ENCODE peak calls at places on chromosomes 2 and 18, in five cellular contexts. P is fibroblast of mammary gland, Q is IMR-90, Z is prostate gland, I is kidney epithelial cell. S is an unnamed sample.

GRCh38 chr2:182298456-182298855 is 128.4 kb downstream of the PDE1A start:
- DNase-seq in Z (no peak), Q (no peak), I (no peak), P (no peak), S (no peak)

GRCh38 chr2:241803387-241804325 is 5.3 kb upstream of the NEU4 start:
- DNase-seq in Z (no peak), P (peak), I (no peak), Q (peak), S (peak)

GRCh38 chr2:64652231-64653173 is 1.2 kb downstream of the SERTAD2 start:
- DNase-seq in Z (peak), I (no peak), P (peak), Q (peak), S (peak)

GRCh38 chr2:191171708-191172355 is 21.0 kb upstream of the STAT4 start:
- DNase-seq in I (peak), P (peak), Z (peak), Q (peak), S (peak)

GRCh38 chr2:96241901-96242611 is 23.7 kb downstream of the TMEM127 start:
- DNase-seq in Z (no peak), Q (peak), P (peak), I (no peak), S (peak)

GRCh38 chr2:74253937-74254336 is 55.5 kb downstream of the MTHFD2 start:
- DNase-seq in P (peak), I (no peak), Z (no peak), Q (no peak), S (no peak)

GRCh38 chr2:121286506-121286905 is 1.5 kb upstream of the TFCP2L1 start:
- DNase-seq in Z (no peak), I (no peak), Q (no peak), P (no peak), S (no peak)

GRCh38 chr2:197137234-197137633 is 173.3 kb downstream of the ANKRD44 start:
- DNase-seq in P (peak), Z (no peak), I (no peak), Q (peak), S (peak)

GRCh38 chr18:63476666-63477065 is at the start of gene SERPINB5:
- DNase-seq in Z (peak), Q (no peak), P (no peak), I (no peak), S (no peak)

GRCh38 chr2:19868705-19869550 is 32.9 kb downstream of the TTC32 start:
- DNase-seq in I (no peak), Q (no peak), P (peak), Z (no peak), S (peak)

GRCh38 chr2:237452846-237453245 is 34.2 kb upstream of the MLPH start:
- DNase-seq in I (no peak), P (peak), Z (no peak), Q (peak), S (no peak)

GRCh38 chr2:118940486-118941120 is 1.4 kb upstream of the MARCO start:
- DNase-seq in P (no peak), Z (no peak), I (no peak), Q (no peak), S (no peak)

GRCh38 chr2:98026292-98026691 is 30.5 kb upstream of the TMEM131 start:
- DNase-seq in Z (no peak), Q (no peak), P (no peak), I (no peak), S (peak)

GRCh38 chr18:7452331-7452730 is 114.8 kb upstream of the PTPRM start:
- DNase-seq in P (peak), Q (peak), Z (no peak), I (no peak), S (peak)

GRCh38 chr2:129058981-129059380 is 740.3 kb upstream of the HS6ST1 start:
- DNase-seq in P (no peak), Q (no peak), I (no peak), Z (peak), S (no peak)

GRCh38 chr2:85893428-85894258 is 4.9 kb upstream of the ST3GAL5 start:
- DNase-seq in Z (no peak), P (peak), I (no peak), Q (peak), S (peak)

GRCh38 chr2:126703311-126703710 is 47.4 kb downstream of the GYPC start:
- DNase-seq in Z (no peak), P (no peak), Q (no peak), I (no peak), S (no peak)

GRCh38 chr2:78245394-78246140 is 723.4 kb upstream of the LRRTM4 start:
- DNase-seq in P (no peak), I (no peak), Z (no peak), Q (no peak), S (no peak)

GRCh38 chr2:223054193-223054781 is 2.3 kb downstream of the KCNE4 start:
- DNase-seq in I (no peak), Q (peak), P (peak), Z (no peak), S (peak)

GRCh38 chr2:44745460-44745859 is 196.0 kb upstream of the SIX3 start:
- DNase-seq in Z (no peak), Q (no peak), P (no peak), I (no peak), S (no peak)

GRCh38 chr18:2554671-2555070 is 16.6 kb downstream of the METTL4 start:
- DNase-seq in Q (no peak), I (no peak), Z (no peak), P (no peak), S (no peak)

GRCh38 chr18:5103286-5103685 is 93.8 kb downstream of the AKAIN1 start:
- DNase-seq in P (no peak), Z (no peak), Q (no peak), I (no peak), S (no peak)

GRCh38 chr2:163733301-163733938 is 2.4 kb downstream of the FIGN start:
- DNase-seq in Z (no peak), Q (peak), P (peak), I (no peak), S (peak)

GRCh38 chr2:180890781-180891180 is 89.6 kb upstream of the UBE2E3 start:
- DNase-seq in P (peak), I (no peak), Q (peak), Z (no peak), S (peak)

GRCh38 chr2:110211938-110212858 is at the start of gene MTLN:
- DNase-seq in Q (peak), P (peak), Z (peak), I (no peak), S (peak)

GRCh38 chr2:191043438-191043837 is 29.5 kb upstream of the STAT1 start:
- DNase-seq in Z (no peak), I (no peak), P (peak), Q (peak), S (no peak)

GRCh38 chr18:55768255-55768654 is 180.3 kb upstream of the TCF4 start:
- DNase-seq in I (no peak), P (no peak), Q (peak), Z (no peak), S (peak)

GRCh38 chr2:10028988-10029874 is 14.1 kb upstream of the KLF11 start:
- DNase-seq in Q (no peak), Z (no peak), I (no peak), P (no peak), S (no peak)

GRCh38 chr18:46346213-46346612 is 242.0 kb downstream of the HAUS1 start:
- DNase-seq in Z (no peak), I (no peak), P (no peak), Q (no peak), S (no peak)

GRCh38 chr2:31386648-31387047 is 27.9 kb downstream of the XDH start:
- DNase-seq in I (no peak), Z (no peak), P (no peak), Q (no peak), S (no peak)

GRCh38 chr2:72439892-72440291 is 292.2 kb upstream of the CYP26B1 start:
- DNase-seq in Q (no peak), I (no peak), P (no peak), Z (no peak), S (no peak)

GRCh38 chr2:238151628-238152235 is 7.0 kb upstream of the ERFE start:
- DNase-seq in P (no peak), Z (no peak), I (no peak), Q (no peak), S (no peak)

GRCh38 chr18:42053188-42053781 is 98.3 kb downstream of the PIK3C3 start:
- DNase-seq in Q (peak), Z (peak), P (peak), I (no peak), S (peak)

GRCh38 chr2:156399950-156400703 is 36.1 kb upstream of the GPD2 start:
- DNase-seq in P (peak), Z (peak), I (no peak), Q (peak), S (peak)

GRCh38 chr2:149899390-149899789 is 311.8 kb upstream of the MMADHC start:
- DNase-seq in Q (no peak), P (no peak), I (no peak), Z (no peak), S (no peak)

GRCh38 chr2:215454519-215454918 is 18.7 kb upstream of the FN1 start:
- DNase-seq in Q (no peak), I (no peak), P (peak), Z (no peak), S (no peak)

GRCh38 chr18:22179174-22179573 is 9.8 kb downstream of the GATA6 start:
- DNase-seq in P (no peak), Q (no peak), I (no peak), Z (no peak), S (no peak)

GRCh38 chr18:32735781-32736180 is 37.0 kb downstream of the KLHL14 start:
- DNase-seq in P (peak), Q (peak), Z (no peak), I (peak), S (peak)

GRCh38 chr18:50218432-50219197 is 23.7 kb upstream of the MYO5B start:
- DNase-seq in P (peak), Z (no peak), I (no peak), Q (peak), S (peak)

DNA sequence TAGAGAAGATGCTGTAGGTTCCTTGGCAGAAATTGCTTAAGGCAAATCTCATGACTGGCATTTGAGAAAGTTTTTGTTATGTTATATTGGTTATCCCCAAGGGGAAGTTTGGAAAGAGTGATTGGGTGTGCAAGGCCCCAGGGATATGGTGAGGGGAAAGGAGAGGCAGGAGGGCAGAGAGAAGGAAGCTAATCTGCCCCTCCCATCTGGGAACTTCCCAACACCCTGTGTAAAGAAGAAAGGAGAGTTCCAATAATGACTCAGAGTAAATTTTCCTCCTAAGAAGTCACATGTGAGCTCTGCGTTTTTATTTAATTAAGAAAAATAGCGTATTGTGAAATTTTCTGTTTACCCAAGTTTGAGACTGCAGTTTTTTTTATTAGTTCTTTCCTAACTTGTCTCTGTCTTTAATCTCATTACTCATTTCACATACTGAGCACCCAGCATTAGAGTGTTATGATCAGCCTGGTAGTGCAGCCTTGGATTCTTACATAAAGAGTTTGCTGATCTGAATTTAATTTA is 3.1 kb upstream of the KYNU start:
- DNase-seq in Z (peak), I (peak), P (peak), Q (peak), S (peak)
- H3K4me3 ChIP-seq in Z (no peak), I (no peak), P (no peak), Q (no peak), S (no peak)

DNA sequence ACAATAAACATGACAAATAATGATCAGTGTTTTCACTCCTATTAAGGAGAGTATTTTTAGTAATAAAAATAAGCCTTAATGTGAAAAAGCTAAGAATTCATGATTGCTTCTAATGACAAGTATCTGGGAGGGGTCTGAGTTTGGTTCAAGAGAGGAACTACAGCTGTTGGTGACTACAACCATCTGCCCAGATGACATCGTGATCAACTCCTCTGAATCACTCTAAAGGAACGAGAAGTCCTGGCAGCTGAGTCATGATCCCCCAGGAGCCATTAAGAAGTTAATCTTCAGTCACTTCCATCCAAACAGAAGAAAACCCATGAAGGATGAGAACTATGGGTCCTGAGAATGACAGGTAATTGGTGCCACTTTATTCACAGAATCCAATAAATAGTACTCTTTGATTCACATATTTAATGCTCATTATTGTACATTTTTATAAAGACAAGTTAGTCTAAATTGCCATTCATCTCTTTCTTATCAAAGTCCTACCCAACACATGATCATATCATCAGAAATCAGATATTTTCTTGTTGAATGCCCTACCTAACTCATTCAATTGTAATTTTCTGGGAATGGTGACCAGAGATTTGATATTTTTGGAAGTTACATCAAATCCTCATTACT is 6.8 kb downstream of the TFPI start:
- DNase-seq in Z (no peak), Q (peak), I (peak), P (peak), S (peak)
- TF ChIP-seq CTCF in Z (no peak), Q (no peak), I (no peak), P (no peak), S (no peak)

GRCh38 chr2:176174382-176174834 is 14.1 kb upstream of the HOXD1 start:
- DNase-seq in P (no peak), Z (no peak), I (no peak), Q (no peak), S (no peak)
- H3K4me3 ChIP-seq in P (no peak), Z (no peak), I (peak), Q (no peak), S (no peak)

GRCh38 chr2:233063269-233063975 is 3.3 kb downstream of the INPP5D start:
- DNase-seq in P (no peak), Q (no peak), I (no peak), Z (no peak), S (no peak)
- TF ChIP-seq CTCF in P (no peak), Q (no peak), I (no peak), Z (no peak), S (no peak)

GRCh38 chr2:189210250-189211075 is 30.9 kb upstream of the COL5A2 start:
- DNase-seq in Q (peak), Z (no peak), P (peak), I (peak), S (peak)
- H3K4me3 ChIP-seq in Q (peak), Z (no peak), P (peak), I (no peak), S (peak)

GRCh38 chr2:204154863-204155262 is 218.3 kb downstream of the ICOS start:
- DNase-seq in P (no peak), I (no peak), Q (no peak), Z (no peak), S (no peak)
- TF ChIP-seq CTCF in P (no peak), I (no peak), Q (no peak), Z (no peak), S (no peak)

DNA sequence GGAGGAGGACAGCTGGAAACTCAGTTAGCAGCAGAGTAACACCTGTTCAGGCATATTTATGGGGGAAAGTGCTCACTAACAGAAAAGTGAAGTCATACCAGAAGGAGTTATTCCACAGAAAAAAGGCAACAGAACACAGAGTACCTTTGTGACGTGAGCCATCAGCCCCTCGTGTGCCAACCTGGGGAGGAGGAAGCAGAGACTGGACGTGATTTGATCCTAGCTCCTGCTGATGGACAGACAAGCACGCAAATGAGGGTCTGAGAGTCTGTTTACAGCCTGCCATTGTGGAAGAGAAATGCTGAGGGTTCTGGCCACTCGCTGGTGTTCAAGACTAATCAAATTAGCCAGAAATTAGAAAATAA is 120.7 kb downstream of the ZNF521 start:
- DNase-seq in Z (no peak), Q (no peak), P (no peak), I (no peak), S (no peak)
- H3K4me3 ChIP-seq in Z (no peak), Q (no peak), P (no peak), I (no peak), S (peak)

DNA sequence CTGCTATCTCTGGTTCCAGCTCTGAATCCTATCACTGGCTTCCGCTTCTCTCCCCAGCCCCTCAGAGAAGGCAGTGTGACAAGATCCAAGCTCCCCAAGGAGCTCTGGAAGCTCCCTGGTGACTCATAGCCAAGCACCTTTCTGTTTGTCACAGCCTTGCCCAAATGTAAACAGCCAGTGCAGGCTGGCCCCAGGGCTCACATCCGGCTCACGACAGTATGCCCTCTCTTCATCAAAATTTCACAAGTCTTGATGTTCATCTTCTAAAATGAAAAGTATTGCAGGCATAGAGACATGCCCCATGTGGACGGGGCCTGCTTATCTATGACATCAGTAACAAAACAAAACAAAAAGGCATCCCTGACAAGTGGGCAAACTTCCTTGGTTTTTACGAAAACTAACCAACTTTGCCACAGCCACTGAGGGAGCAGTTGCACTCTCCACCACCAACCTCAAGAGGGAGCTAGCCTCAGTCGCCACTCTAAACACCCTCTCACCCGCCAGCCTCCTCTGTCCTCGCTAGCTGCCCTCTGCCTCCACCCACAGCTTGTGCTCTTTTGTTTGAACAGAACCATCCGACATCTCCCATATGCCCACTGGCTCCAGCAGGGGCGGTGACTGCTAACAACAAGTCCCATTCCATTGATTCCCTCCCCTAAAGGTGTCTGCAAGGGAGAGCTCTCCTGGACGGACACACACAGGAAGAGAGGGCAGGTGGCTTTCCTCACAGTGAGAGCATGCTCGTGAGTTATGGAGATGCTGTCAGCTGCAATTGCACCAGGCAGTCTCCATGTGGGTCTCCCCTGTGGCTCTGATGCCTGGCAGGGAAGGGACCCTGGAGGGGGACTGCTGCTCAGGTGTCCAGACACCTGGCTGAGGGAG is 71.0 kb upstream of the DAPL1 start:
- DNase-seq in Z (peak), Q (no peak), I (no peak), P (no peak), S (no peak)
- TF ChIP-seq CTCF in Z (no peak), Q (peak), I (peak), P (peak), S (peak)

GRCh38 chr2:134411279-134411827 is 157.5 kb downstream of the MGAT5 start:
- DNase-seq in Q (no peak), Z (no peak), P (no peak), I (no peak), S (no peak)
- H3K4me3 ChIP-seq in Q (no peak), Z (no peak), P (no peak), I (no peak), S (no peak)

DNA sequence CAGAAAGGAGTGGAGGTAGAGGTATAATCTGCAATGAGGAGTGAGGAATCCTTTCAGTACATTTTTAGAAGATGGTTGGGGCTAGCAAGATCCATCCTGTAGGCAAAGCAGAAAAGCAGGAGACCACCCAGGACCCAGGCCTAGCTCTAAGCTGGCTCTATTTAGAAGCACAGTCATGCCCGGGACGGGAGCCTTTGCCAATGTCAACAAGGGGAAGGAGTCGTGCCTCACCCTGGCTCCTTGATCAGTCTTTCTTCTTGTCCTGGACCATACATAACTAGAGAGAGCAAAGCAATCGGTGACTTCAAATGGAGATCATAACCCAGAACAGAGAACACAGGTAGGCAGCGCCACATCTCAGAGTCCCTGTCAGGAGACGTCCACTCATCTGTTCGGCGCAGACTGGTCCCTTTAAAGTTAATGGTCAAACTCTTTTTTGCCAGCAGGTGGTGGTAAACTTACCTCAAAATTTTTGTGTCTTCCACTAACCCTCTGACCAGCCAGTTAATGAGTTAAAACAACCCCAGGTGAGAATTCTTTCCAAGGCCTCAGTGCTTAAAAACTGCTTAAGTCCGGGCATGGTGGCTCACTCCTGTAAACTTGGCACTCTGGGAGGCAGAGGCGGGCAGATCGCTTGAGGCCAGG is 8.0 kb downstream of the MC5R start:
- DNase-seq in Q (no peak), P (peak), Z (no peak), I (no peak), S (no peak)
- TF ChIP-seq CTCF in Q (no peak), P (no peak), Z (no peak), I (no peak), S (no peak)